ENCODE peak calls at places on chromosomes 12 and 14, in ten cellular contexts. M is CD4-positive, CD25-positive, alpha-beta regulatory T cell; Y is PC-3; R is stimulated activated naive B cell treated with anti-CD40 and anti-IgM and Interleukin-4, amounts not matched to agents 10 μg/mL and 1 μg/mL and 100 μg/mL, for 72 hours; H is activated T-helper 17 cell treated with anti-CD3 and anti-CD28 coated beads, Interleukin-2, amount 50 U/mL, for 72 hours; A is activated naive CD8-positive, alpha-beta T cell treated with anti-CD3 and anti-CD28 coated beads, Interleukin-2, amount 10 ng/mL, durations not matched to agents 7 days and 5 days; D is Right ventricle myocardium inferior; X is naive B cell; V is esophagus mucosa; J is SK-N-SH treated with all-trans-retinoic acid at 6 μM for 48 hours. F is an unnamed sample.

GRCh38 chr12:51959211-51959610 is 7.7 kb downstream of the ACVR1B start:
- ATAC-seq in A (no peak), Y (no peak), V (no peak), R (no peak), M (no peak), X (no peak), J (no peak), H (no peak), D (peak; percentile 69), F (no peak)

GRCh38 chr14:91361236-91361811 is 56.3 kb downstream of the CCDC88C start:
- ATAC-seq in M (no peak), A (no peak), R (no peak), D (no peak), H (no peak), V (peak; percentile 85), X (no peak), J (no peak), Y (no peak), F (no peak)

GRCh38 chr14:24674204-24674970 is 40.4 kb upstream of the GZMB start:
- ATAC-seq in M (peak; percentile 54), H (peak; percentile 63), Y (no peak), J (no peak), A (peak; percentile 51), D (no peak), V (peak; percentile 20), R (peak; percentile 38), X (peak; percentile 51), F (peak; percentile 58)

GRCh38 chr12:20748198-20748597 is 53.1 kb downstream of the SLCO1C1 start:
- ATAC-seq in D (no peak), J (no peak), Y (no peak), R (no peak), M (no peak), A (no peak), V (no peak), X (no peak), H (no peak), F (no peak)

GRCh38 chr12:43848786-43849185 is 12.9 kb downstream of the TMEM117 start:
- ATAC-seq in A (no peak), X (no peak), D (no peak), J (no peak), R (no peak), V (peak; percentile 89), H (no peak), Y (no peak), M (no peak), F (no peak)

GRCh38 chr14:68801631-68802030 is 8.8 kb upstream of the ZFP36L1 start:
- ATAC-seq in V (no peak), R (no peak), Y (no peak), J (no peak), M (no peak), X (no peak), A (no peak), D (no peak), H (no peak), F (no peak)

GRCh38 chr12:5622280-5622679 is 190.4 kb downstream of the NTF3 start:
- ATAC-seq in Y (no peak), A (no peak), M (no peak), X (no peak), R (no peak), H (no peak), D (no peak), V (no peak), J (no peak), F (no peak)

GRCh38 chr12:52280319-52280795 is 5.9 kb downstream of the KRT86 start:
- ATAC-seq in V (peak; percentile 93), A (no peak), D (no peak), J (peak; percentile 67), Y (peak; percentile 46), R (no peak), H (no peak), M (no peak), X (no peak), F (no peak)

GRCh38 chr14:32756173-32756572 is 182.5 kb upstream of the NPAS3 start:
- ATAC-seq in Y (no peak), H (no peak), D (no peak), M (no peak), X (no peak), R (no peak), A (no peak), V (no peak), J (no peak), F (no peak)

GRCh38 chr12:93776581-93777018 is 99.4 kb downstream of the CRADD start:
- ATAC-seq in Y (no peak), X (no peak), A (no peak), R (no peak), M (no peak), D (no peak), J (peak; percentile 72), V (no peak), H (no peak), F (no peak)

GRCh38 chr12:107441906-107442305 is 243.7 kb upstream of the PWP1 start:
- ATAC-seq in R (no peak), Y (no peak), V (peak; percentile 49), D (no peak), M (peak; percentile 85), A (no peak), J (no peak), X (no peak), H (peak; percentile 80), F (no peak)

GRCh38 chr14:91754819-91755218 is 22.9 kb upstream of the CATSPERB start:
- ATAC-seq in A (no peak), V (no peak), H (no peak), J (no peak), X (no peak), R (no peak), M (no peak), D (no peak), Y (no peak), F (no peak)

GRCh38 chr12:88383405-88383804 is 196.9 kb downstream of the KITLG start:
- ATAC-seq in V (no peak), X (no peak), A (no peak), R (no peak), M (no peak), Y (no peak), H (no peak), J (no peak), D (no peak), F (no peak)

GRCh38 chr14:90263748-90264449 is 7.5 kb downstream of the PSMC1 start:
- ATAC-seq in M (no peak), Y (no peak), X (no peak), H (peak; percentile 58), V (no peak), R (no peak), J (no peak), A (no peak), D (no peak), F (no peak)

GRCh38 chr12:24596768-24597388 is 352.0 kb downstream of the BCAT1 start:
- ATAC-seq in M (no peak), J (peak; percentile 26), A (no peak), V (no peak), R (no peak), Y (no peak), X (no peak), D (no peak), H (no peak), F (no peak)

GRCh38 chr14:95123895-95124579 is 33.3 kb downstream of the DICER1 start:
- ATAC-seq in V (no peak), J (no peak), A (no peak), R (no peak), M (no peak), X (no peak), D (peak; percentile 92), Y (no peak), H (no peak), F (no peak)

GRCh38 chr12:84124211-84124610 is 788.4 kb downstream of the SLC6A15 start:
- ATAC-seq in J (no peak), D (no peak), H (no peak), V (no peak), X (no peak), A (no peak), R (no peak), M (no peak), Y (no peak), F (no peak)

GRCh38 chr12:13165578-13166120 is 30.9 kb upstream of the EMP1 start:
- ATAC-seq in D (peak; percentile 81), M (peak; percentile 92), J (peak; percentile 80), V (peak; percentile 84), X (peak; percentile 71), Y (peak; percentile 76), A (peak; percentile 92), R (peak; percentile 98), H (peak; percentile 98), F (peak; percentile 93)

GRCh38 chr12:4997939-4998338 is 45.7 kb upstream of the KCNA5 start:
- ATAC-seq in H (no peak), R (no peak), A (no peak), M (no peak), J (peak; percentile 86), Y (peak; percentile 57), D (peak; percentile 64), V (peak; percentile 61), X (no peak), F (no peak)

GRCh38 chr14:105108516-105108864 is 43.3 kb upstream of the GPR132 start:
- ATAC-seq in M (no peak), A (no peak), H (no peak), J (no peak), R (no peak), X (no peak), D (no peak), V (no peak), Y (no peak), F (no peak)

GRCh38 chr12:96136129-96136528 is 58.0 kb upstream of the ELK3 start:
- ATAC-seq in R (no peak), V (no peak), Y (peak; percentile 29), D (no peak), X (no peak), M (no peak), J (peak; percentile 69), H (no peak), A (no peak), F (no peak)

GRCh38 chr12:124481772-124482566 is 85.4 kb downstream of the NCOR2 start:
- ATAC-seq in M (no peak), D (no peak), H (no peak), X (no peak), J (no peak), A (no peak), Y (no peak), V (no peak), R (no peak), F (peak; percentile 58)

GRCh38 chr14:51304428-51304827 is 64.4 kb downstream of the TMX1 start:
- ATAC-seq in H (peak; percentile 84), J (peak; percentile 52), R (peak; percentile 72), A (no peak), Y (no peak), X (no peak), D (no peak), M (no peak), V (no peak), F (no peak)

GRCh38 chr14:73714656-73715081 is 485 bp upstream of the PNMA1 start:
- ATAC-seq in A (no peak), V (no peak), R (no peak), X (no peak), M (no peak), D (no peak), H (no peak), J (peak; percentile 7), Y (peak; percentile 25), F (no peak)

GRCh38 chr14:100554696-100555320 is 32.4 kb downstream of the BEGAIN start:
- ATAC-seq in H (no peak), Y (no peak), V (no peak), M (no peak), R (no peak), J (no peak), D (no peak), A (no peak), X (no peak), F (peak; percentile 2)

GRCh38 chr12:2813214-2813554 is 716 bp downstream of the ITFG2 start:
- ATAC-seq in V (no peak), D (no peak), X (no peak), Y (no peak), H (no peak), J (peak; percentile 5), A (peak; percentile 0), R (peak; percentile 9), M (no peak), F (peak; percentile 2)

GRCh38 chr14:89388853-89389252 is 28.2 kb downstream of the FOXN3 start:
- ATAC-seq in R (no peak), X (no peak), J (peak; percentile 25), A (no peak), V (no peak), Y (no peak), D (no peak), M (no peak), H (no peak), F (no peak)

GRCh38 chr14:45133683-45134050 is 614 bp downstream of the FKBP3 start:
- ATAC-seq in H (no peak), R (no peak), V (no peak), Y (peak; percentile 5), D (peak; percentile 4), M (no peak), X (no peak), A (no peak), J (peak; percentile 11), F (no peak)